ENCODE peak calls at places on chromosomes 6 and 20, in six cellular contexts. J is ovary; E is hepatocyte; K is left kidney; G is effector memory CD4-positive, alpha-beta T cell; I is H7. M is an unnamed sample.

GRCh38 chr6:26330835-26331808 is 33.9 kb upstream of the BTN3A2 start:
- DNase-seq in I (peak; percentile 22), K (no peak), E (peak; percentile 46), J (no peak), G (no peak), M (peak; percentile 9)

GRCh38 chr20:24370911-24371695 is 98.3 kb upstream of the SYNDIG1 start:
- DNase-seq in K (no peak), J (no peak), G (no peak), I (no peak), E (no peak), M (no peak)

GRCh38 chr6:74638467-74638866 is 567.4 kb downstream of the COL12A1 start:
- DNase-seq in G (no peak), I (no peak), J (no peak), E (no peak), K (no peak), M (no peak)

GRCh38 chr6:37648465-37649330 is 49.0 kb downstream of the MDGA1 start:
- DNase-seq in I (peak; percentile 98), G (no peak), E (peak; percentile 48), K (peak; percentile 68), J (peak; percentile 59), M (no peak)

GRCh38 chr20:37905969-37906613 is 3.2 kb downstream of the VSTM2L start:
- DNase-seq in J (no peak), I (no peak), G (no peak), K (no peak), E (no peak), M (peak; percentile 61)

GRCh38 chr6:5201271-5201670 is 59.5 kb downstream of the LYRM4 start:
- DNase-seq in G (no peak), K (no peak), J (no peak), I (no peak), E (no peak), M (no peak)

GRCh38 chr6:139979021-139979721 is 604.7 kb upstream of the CITED2 start:
- DNase-seq in I (no peak), J (no peak), E (no peak), K (peak; percentile 94), G (no peak), M (no peak)

GRCh38 chr6:27168586-27169443 is 78.7 kb upstream of the PRSS16 start:
- DNase-seq in G (no peak), I (no peak), E (no peak), K (peak; percentile 58), J (no peak), M (no peak)

GRCh38 chr6:160127270-160128124 is 5.9 kb downstream of the SLC22A1 start:
- DNase-seq in I (no peak), E (no peak), J (no peak), K (no peak), G (no peak), M (no peak)

GRCh38 chr20:41650221-41650948 is 32.2 kb upstream of the CHD6 start:
- DNase-seq in G (no peak), E (peak; percentile 61), K (peak; percentile 55), J (no peak), I (no peak), M (no peak)